ENCODE peak calls at places on chromosome 22, in six cellular contexts. One of them, this sample, is unnamed.

GRCh38 chr22:27863556-27863955 is 55.5 kb downstream of the PITPNB start:
- DNase-seq in K562: no peak
- DNase-seq in GM23248: no peak
- DNase-seq in PC-9: no peak
- DNase-seq in OCI-LY7: no peak
- DNase-seq in A549: no peak
- DNase-seq in this sample: no peak

GRCh38 chr22:44957267-44957905 is 52.4 kb downstream of the PHF21B start:
- DNase-seq in OCI-LY7: no peak
- DNase-seq in K562: no peak
- DNase-seq in PC-9: no peak
- DNase-seq in GM23248: peak; percentile 22
- DNase-seq in A549: no peak
- DNase-seq in this sample: no peak

GRCh38 chr22:49764151-49764581 is 63.5 kb downstream of the BRD1 start:
- DNase-seq in A549: no peak
- DNase-seq in OCI-LY7: no peak
- DNase-seq in K562: no peak
- DNase-seq in PC-9: no peak
- DNase-seq in GM23248: peak; percentile 55
- DNase-seq in this sample: no peak

GRCh38 chr22:22924369-22925145 is 36.9 kb downstream of the IGLL5 start:
- DNase-seq in PC-9: no peak
- DNase-seq in OCI-LY7: no peak
- DNase-seq in K562: peak; percentile 61
- DNase-seq in A549: no peak
- DNase-seq in GM23248: no peak
- DNase-seq in this sample: no peak

GRCh38 chr22:50467773-50468440 is 6.9 kb downstream of the SBF1 start:
- DNase-seq in OCI-LY7: peak; percentile 55
- DNase-seq in A549: no peak
- DNase-seq in PC-9: no peak
- DNase-seq in K562: no peak
- DNase-seq in GM23248: no peak
- DNase-seq in this sample: no peak

GRCh38 chr22:22371031-22371541 is 126.5 kb downstream of the VPREB1 start:
- DNase-seq in K562: peak; percentile 61
- DNase-seq in GM23248: peak; percentile 8
- DNase-seq in A549: no peak
- DNase-seq in PC-9: no peak
- DNase-seq in OCI-LY7: peak; percentile 65
- DNase-seq in this sample: no peak

GRCh38 chr22:18076060-18076497 is 1.7 kb upstream of the PEX26 start:
- DNase-seq in K562: peak; percentile 74
- DNase-seq in A549: peak; percentile 83
- DNase-seq in PC-9: peak; percentile 74
- DNase-seq in OCI-LY7: peak; percentile 90
- DNase-seq in GM23248: peak; percentile 92
- DNase-seq in this sample: peak; percentile 92

GRCh38 chr22:29994027-29994715 is 86.1 kb upstream of the HORMAD2 start:
- DNase-seq in A549: peak; percentile 65
- DNase-seq in PC-9: peak; percentile 87
- DNase-seq in K562: no peak
- DNase-seq in GM23248: peak; percentile 86
- DNase-seq in OCI-LY7: no peak
- DNase-seq in this sample: peak; percentile 26

GRCh38 chr22:28023774-28024173 is 104.7 kb upstream of the PITPNB start:
- DNase-seq in OCI-LY7: no peak
- DNase-seq in K562: no peak
- DNase-seq in PC-9: no peak
- DNase-seq in GM23248: no peak
- DNase-seq in A549: no peak
- DNase-seq in this sample: no peak

GRCh38 chr22:35612903-35613302 is 4.2 kb downstream of the MB start:
- DNase-seq in K562: no peak
- DNase-seq in GM23248: no peak
- DNase-seq in A549: no peak
- DNase-seq in OCI-LY7: no peak
- DNase-seq in PC-9: no peak
- DNase-seq in this sample: no peak

GRCh38 chr22:35769974-35770373 is 52.3 kb downstream of the APOL5 start:
- DNase-seq in A549: no peak
- DNase-seq in PC-9: no peak
- DNase-seq in OCI-LY7: no peak
- DNase-seq in GM23248: no peak
- DNase-seq in K562: no peak
- DNase-seq in this sample: no peak

GRCh38 chr22:27453688-27454087 is 347.9 kb downstream of the MN1 start:
- DNase-seq in GM23248: no peak
- DNase-seq in PC-9: no peak
- DNase-seq in A549: no peak
- DNase-seq in K562: no peak
- DNase-seq in OCI-LY7: no peak
- DNase-seq in this sample: no peak

GRCh38 chr22:36977401-36977861 is 41.8 kb downstream of the TST start:
- DNase-seq in PC-9: no peak
- DNase-seq in OCI-LY7: peak; percentile 90
- DNase-seq in K562: peak; percentile 63
- DNase-seq in GM23248: peak; percentile 65
- DNase-seq in A549: peak; percentile 72
- DNase-seq in this sample: peak; percentile 19

GRCh38 chr22:39288135-39288898 is 31.1 kb downstream of the RPL3 start:
- DNase-seq in K562: no peak
- DNase-seq in A549: no peak
- DNase-seq in PC-9: no peak
- DNase-seq in GM23248: no peak
- DNase-seq in OCI-LY7: no peak
- DNase-seq in this sample: no peak

GRCh38 chr22:28505416-28506156 is 174.1 kb downstream of the TTC28 start:
- DNase-seq in PC-9: no peak
- DNase-seq in OCI-LY7: no peak
- DNase-seq in GM23248: no peak
- DNase-seq in A549: no peak
- DNase-seq in K562: no peak
- DNase-seq in this sample: no peak

GRCh38 chr22:25495286-25495685 is 69.2 kb upstream of the GRK3 start:
- DNase-seq in OCI-LY7: no peak
- DNase-seq in GM23248: no peak
- DNase-seq in A549: no peak
- DNase-seq in K562: no peak
- DNase-seq in PC-9: no peak
- DNase-seq in this sample: no peak

GRCh38 chr22:21590809-21591641 is 23.5 kb downstream of the UBE2L3 start:
- DNase-seq in PC-9: no peak
- DNase-seq in GM23248: no peak
- DNase-seq in K562: no peak
- DNase-seq in OCI-LY7: peak; percentile 90
- DNase-seq in A549: no peak
- DNase-seq in this sample: no peak

GRCh38 chr22:36743591-36744412 is 32.1 kb downstream of the IFT27 start:
- DNase-seq in PC-9: no peak
- DNase-seq in GM23248: no peak
- DNase-seq in OCI-LY7: no peak
- DNase-seq in K562: no peak
- DNase-seq in A549: no peak
- DNase-seq in this sample: no peak

GRCh38 chr22:49514211-49514610 is 313.5 kb downstream of the BRD1 start:
- DNase-seq in A549: no peak
- DNase-seq in OCI-LY7: no peak
- DNase-seq in K562: no peak
- DNase-seq in PC-9: no peak
- DNase-seq in GM23248: no peak
- DNase-seq in this sample: no peak

DNA sequence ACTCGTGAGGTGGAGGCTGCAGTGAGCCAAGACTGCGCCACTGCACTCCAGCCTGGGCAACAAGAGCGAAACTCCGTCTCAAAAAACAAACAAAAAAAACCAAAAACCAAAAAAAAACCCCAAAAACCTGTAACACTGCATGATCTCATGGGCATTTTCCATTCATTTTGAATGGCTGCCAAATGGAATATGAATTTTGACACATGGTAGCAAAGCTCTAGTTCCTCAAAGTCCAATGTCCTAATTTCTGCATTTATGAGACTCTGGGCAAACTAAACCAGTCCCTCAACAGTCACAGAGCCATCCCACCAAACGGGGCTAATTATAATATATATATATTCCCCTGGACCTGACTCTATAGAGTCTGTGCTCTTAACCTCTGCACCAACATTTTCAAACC is 61.8 kb downstream of the SGSM3 start:
- DNase-seq in OCI-LY7: no peak
- DNase-seq in GM23248: no peak
- DNase-seq in PC-9: no peak
- DNase-seq in K562: no peak
- DNase-seq in A549: no peak
- DNase-seq in this sample: no peak
- H3K4me2 ChIP-seq in OCI-LY7: peak overlapping the region; percentile 57
- H3K4me2 ChIP-seq in GM23248: no peak overlapping the region
- H3K4me2 ChIP-seq in PC-9: no peak overlapping the region
- H3K4me2 ChIP-seq in K562: no peak overlapping the region
- H3K4me2 ChIP-seq in A549: no peak overlapping the region
- H3K4me2 ChIP-seq in this sample: no peak overlapping the region

GRCh38 chr22:43008921-43009320 is 6.0 kb downstream of the PACSIN2 start:
- DNase-seq in K562: no peak
- DNase-seq in PC-9: peak; percentile 72
- DNase-seq in OCI-LY7: no peak
- DNase-seq in A549: no peak
- DNase-seq in GM23248: peak; percentile 35
- DNase-seq in this sample: no peak
- H3K4me1 ChIP-seq in K562: peaks cover 27% of the 10 kb centered on the region
- H3K4me1 ChIP-seq in PC-9: peaks cover 84% of the 10 kb centered on the region
- H3K4me1 ChIP-seq in OCI-LY7: peaks cover 18% of the 10 kb centered on the region
- H3K4me1 ChIP-seq in A549: peaks cover 85% of the 10 kb centered on the region
- H3K4me1 ChIP-seq in GM23248: peaks cover 58% of the 10 kb centered on the region
- H3K4me1 ChIP-seq in this sample: peaks cover 27% of the 10 kb centered on the region

GRCh38 chr22:31583861-31584485 is 78.0 kb downstream of the PISD start:
- DNase-seq in PC-9: peak; percentile 71
- DNase-seq in K562: no peak
- DNase-seq in GM23248: peak; percentile 51
- DNase-seq in OCI-LY7: no peak
- DNase-seq in A549: no peak
- DNase-seq in this sample: peak; percentile 45
- H3K4me2 ChIP-seq in PC-9: peak overlapping the region; percentile 29
- H3K4me2 ChIP-seq in K562: no peak overlapping the region
- H3K4me2 ChIP-seq in GM23248: peak overlapping the region; percentile 50
- H3K4me2 ChIP-seq in OCI-LY7: no peak overlapping the region
- H3K4me2 ChIP-seq in A549: no peak overlapping the region
- H3K4me2 ChIP-seq in this sample: peak overlapping the region; percentile 68

GRCh38 chr22:32830473-32830872 is 29.0 kb downstream of the TIMP3 start:
- DNase-seq in A549: no peak
- DNase-seq in GM23248: no peak
- DNase-seq in OCI-LY7: no peak
- DNase-seq in K562: no peak
- DNase-seq in PC-9: no peak
- DNase-seq in this sample: peak; percentile 58
- H3K4me1 ChIP-seq in A549: no peaks in the 10 kb centered on the region
- H3K4me1 ChIP-seq in GM23248: peaks cover 4% of the 10 kb centered on the region
- H3K4me1 ChIP-seq in OCI-LY7: no peaks in the 10 kb centered on the region
- H3K4me1 ChIP-seq in K562: no peaks in the 10 kb centered on the region
- H3K4me1 ChIP-seq in PC-9: no peaks in the 10 kb centered on the region
- H3K4me1 ChIP-seq in this sample: peaks cover 4% of the 10 kb centered on the region

GRCh38 chr22:46791201-46791731 is 28.8 kb downstream of the TBC1D22A start:
- DNase-seq in A549: no peak
- DNase-seq in K562: no peak
- DNase-seq in PC-9: no peak
- DNase-seq in GM23248: peak; percentile 80
- DNase-seq in OCI-LY7: no peak
- DNase-seq in this sample: peak; percentile 42
- H3K4me2 ChIP-seq in A549: no peak overlapping the region
- H3K4me2 ChIP-seq in K562: no peak overlapping the region
- H3K4me2 ChIP-seq in PC-9: no peak overlapping the region
- H3K4me2 ChIP-seq in GM23248: no peak overlapping the region
- H3K4me2 ChIP-seq in OCI-LY7: no peak overlapping the region
- H3K4me2 ChIP-seq in this sample: no peak overlapping the region

GRCh38 chr22:20010307-20011122 is 6.1 kb downstream of the ARVCF start:
- DNase-seq in PC-9: no peak
- DNase-seq in K562: no peak
- DNase-seq in OCI-LY7: no peak
- DNase-seq in A549: no peak
- DNase-seq in GM23248: no peak
- DNase-seq in this sample: no peak

GRCh38 chr22:20012741-20013331 is 3.8 kb downstream of the ARVCF start:
- DNase-seq in OCI-LY7: no peak
- DNase-seq in GM23248: no peak
- DNase-seq in A549: no peak
- DNase-seq in K562: no peak
- DNase-seq in PC-9: no peak
- DNase-seq in this sample: no peak

GRCh38 chr22:20013382-20013871 is 3.2 kb downstream of the ARVCF start:
- DNase-seq in K562: peak; percentile 90
- DNase-seq in PC-9: no peak
- DNase-seq in OCI-LY7: peak; percentile 36
- DNase-seq in A549: peak; percentile 33
- DNase-seq in GM23248: peak; percentile 48
- DNase-seq in this sample: peak; percentile 67

GRCh38 chr22:20011123-20011992 is 5.3 kb downstream of the ARVCF start:
- DNase-seq in K562: no peak
- DNase-seq in A549: no peak
- DNase-seq in GM23248: no peak
- DNase-seq in PC-9: no peak
- DNase-seq in OCI-LY7: no peak
- DNase-seq in this sample: no peak

GRCh38 chr22:20011993-20012740 is 4.5 kb downstream of the ARVCF start:
- DNase-seq in OCI-LY7: no peak
- DNase-seq in K562: no peak
- DNase-seq in A549: no peak
- DNase-seq in PC-9: no peak
- DNase-seq in GM23248: no peak
- DNase-seq in this sample: no peak
- H3K4me1 ChIP-seq in OCI-LY7: peaks cover 9% of the 10 kb centered on the region
- H3K4me1 ChIP-seq in K562: peaks cover 95% of the 10 kb centered on the region
- H3K4me1 ChIP-seq in A549: peaks cover 4% of the 10 kb centered on the region
- H3K4me1 ChIP-seq in PC-9: no peaks in the 10 kb centered on the region
- H3K4me1 ChIP-seq in GM23248: no peaks in the 10 kb centered on the region
- H3K4me1 ChIP-seq in this sample: peaks cover 6% of the 10 kb centered on the region

DNA sequence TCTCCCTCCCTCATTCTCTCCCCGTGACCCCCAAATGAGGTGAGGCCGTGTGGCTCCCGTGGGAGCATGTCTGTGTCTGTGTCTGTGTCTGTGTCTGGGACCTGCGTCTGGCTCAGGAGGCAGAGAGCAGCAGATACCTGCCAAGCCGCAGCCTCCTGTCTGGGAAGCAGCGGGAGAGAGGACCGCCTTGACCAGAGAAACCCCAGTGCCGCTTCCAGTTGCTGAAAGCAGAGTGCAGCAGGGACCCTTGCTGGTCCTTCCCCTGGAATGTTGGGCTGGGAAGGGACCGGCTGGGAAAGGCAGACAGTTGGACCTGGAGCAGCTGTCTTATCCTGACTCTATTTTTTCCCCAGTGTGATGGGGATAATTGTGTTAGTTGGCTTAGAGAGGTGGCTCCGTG is 525 bp downstream of the CSDC2 start:
- DNase-seq in A549: no peak
- DNase-seq in PC-9: no peak
- DNase-seq in OCI-LY7: no peak
- DNase-seq in K562: no peak
- DNase-seq in GM23248: no peak
- DNase-seq in this sample: no peak
- H3K4me2 ChIP-seq in A549: peak overlapping the region; percentile 64
- H3K4me2 ChIP-seq in PC-9: no peak overlapping the region
- H3K4me2 ChIP-seq in OCI-LY7: no peak overlapping the region
- H3K4me2 ChIP-seq in K562: no peak overlapping the region
- H3K4me2 ChIP-seq in GM23248: peak overlapping the region; percentile 30
- H3K4me2 ChIP-seq in this sample: no peak overlapping the region